ENCODE peak calls at places on chromosomes 5 and 9, in seven cellular contexts. B is astrocyte, D is HCT116, Q is heart left ventricle, P is lung, N is stomach, F is right atrium auricular region. U is an unnamed sample.

GRCh38 chr5:154118832-154119442 is 71.6 kb upstream of the GALNT10 start:
- DNase-seq in P (no peak), D (no peak), N (no peak), Q (no peak), B (peak; percentile 33), F (no peak), U (no peak)

GRCh38 chr5:180156141-180156540 is 52.9 kb downstream of the RASGEF1C start:
- DNase-seq in Q (no peak), N (peak; percentile 18), D (no peak), P (peak; percentile 22), B (no peak), F (peak; percentile 23), U (no peak)

GRCh38 chr5:75363726-75364495 is 26.9 kb downstream of the HMGCR start:
- DNase-seq in N (peak; percentile 84), P (peak; percentile 51), D (no peak), F (no peak), B (no peak), Q (peak; percentile 52), U (no peak)

GRCh38 chr9:14452539-14452938 is 138.6 kb upstream of the NFIB start:
- DNase-seq in F (no peak), N (no peak), Q (no peak), B (no peak), D (no peak), P (no peak), U (no peak)

GRCh38 chr9:110579763-110580255 is 268 bp upstream of the SVEP1 start:
- DNase-seq in F (no peak), Q (peak; percentile 32), D (no peak), N (no peak), P (no peak), B (peak; percentile 52), U (no peak)

GRCh38 chr5:122313001-122313402 is 965 bp downstream of the SNCAIP start:
- DNase-seq in D (no peak), N (no peak), P (no peak), B (peak; percentile 36), F (no peak), Q (no peak), U (peak; percentile 44)

GRCh38 chr9:95091971-95092320 is 225.6 kb downstream of the FANCC start:
- DNase-seq in Q (no peak), N (no peak), B (peak; percentile 89), F (no peak), D (no peak), P (no peak), U (no peak)

GRCh38 chr9:88236531-88237453 is 98.5 kb upstream of the SPATA31C2 start:
- DNase-seq in D (no peak), N (no peak), B (peak; percentile 74), F (no peak), P (no peak), Q (no peak), U (no peak)

GRCh38 chr5:128254789-128255188 is 171.2 kb downstream of the SLC12A2 start:
- DNase-seq in P (no peak), D (no peak), F (no peak), B (peak; percentile 14), Q (no peak), N (no peak), U (no peak)

GRCh38 chr9:135075234-135076142 is 12.0 kb upstream of the OLFM1 start:
- DNase-seq in D (no peak), N (peak; percentile 29), Q (peak; percentile 61), P (peak; percentile 61), B (no peak), F (no peak), U (peak; percentile 42)

GRCh38 chr9:12961276-12961809 is 186.5 kb downstream of the LURAP1L start:
- DNase-seq in Q (no peak), D (no peak), P (no peak), N (no peak), F (no peak), B (no peak), U (no peak)

GRCh38 chr5:10707198-10708187 is 53.5 kb downstream of the DAP start:
- DNase-seq in N (no peak), D (no peak), F (no peak), P (no peak), B (peak; percentile 49), Q (no peak), U (peak; percentile 42)

GRCh38 chr5:61658592-61659008 is 326.5 kb downstream of the ZSWIM6 start:
- DNase-seq in P (peak; percentile 87), F (peak; percentile 80), B (peak; percentile 33), D (peak; percentile 67), Q (peak; percentile 82), N (peak; percentile 89), U (peak; percentile 85)

GRCh38 chr9:20623021-20623747 is 885 bp upstream of the MLLT3 start:
- DNase-seq in B (no peak), N (peak; percentile 46), F (peak; percentile 59), Q (peak; percentile 37), D (no peak), P (peak; percentile 31), U (no peak)

GRCh38 chr5:177377851-177378776 is 6.1 kb upstream of the SLC34A1 start:
- DNase-seq in N (no peak), Q (no peak), F (no peak), D (no peak), P (no peak), B (no peak), U (no peak)

GRCh38 chr9:94005272-94005901 is 50.2 kb upstream of the BARX1 start:
- DNase-seq in B (peak; percentile 16), P (no peak), D (no peak), Q (no peak), F (no peak), N (peak; percentile 60), U (no peak)

GRCh38 chr5:53303105-53303504 is 177.3 kb upstream of the FST start:
- DNase-seq in P (no peak), N (no peak), D (no peak), F (no peak), B (peak; percentile 93), Q (no peak), U (no peak)

GRCh38 chr5:53882637-53883036 is 322.2 kb downstream of the NDUFS4 start:
- DNase-seq in B (peak; percentile 5), D (no peak), P (no peak), Q (no peak), F (no peak), N (no peak), U (no peak)

GRCh38 chr5:141870226-141870625 is 8.0 kb downstream of the PCDH1 start:
- DNase-seq in Q (no peak), N (peak; percentile 44), B (no peak), P (no peak), D (no peak), F (no peak), U (no peak)

GRCh38 chr5:110916373-110917049 is 155.0 kb upstream of the TSLP start:
- DNase-seq in N (no peak), B (peak; percentile 94), Q (no peak), P (no peak), D (no peak), F (no peak), U (peak; percentile 76)

GRCh38 chr5:100505984-100506670 is 29.0 kb upstream of the FAM174A start:
- DNase-seq in N (no peak), P (no peak), Q (no peak), F (no peak), D (peak; percentile 31), B (peak; percentile 82), U (no peak)

GRCh38 chr5:18219241-18219640 is 585.0 kb downstream of the TAF11L14 start:
- DNase-seq in D (no peak), B (no peak), N (no peak), Q (no peak), P (no peak), F (no peak), U (no peak)

GRCh38 chr5:161235569-161235968 is 311.0 kb downstream of the GABRB2 start:
- DNase-seq in Q (no peak), F (no peak), P (no peak), D (no peak), B (no peak), N (no peak), U (no peak)

GRCh38 chr5:80220268-80220897 is 35.5 kb downstream of the SERINC5 start:
- DNase-seq in Q (no peak), N (no peak), D (no peak), P (no peak), F (no peak), B (no peak), U (no peak)

GRCh38 chr5:36161317-36161716 is 9.4 kb downstream of the SKP2 start:
- DNase-seq in Q (no peak), B (no peak), D (no peak), P (no peak), N (no peak), F (no peak), U (no peak)

GRCh38 chr9:119284587-119285337 is 84.5 kb downstream of the BRINP1 start:
- DNase-seq in B (peak; percentile 72), D (no peak), N (no peak), Q (no peak), P (no peak), F (no peak), U (no peak)

GRCh38 chr9:107480386-107480789 is 9.2 kb downstream of the KLF4 start:
- DNase-seq in F (peak; percentile 71), Q (no peak), N (no peak), B (peak; percentile 58), D (no peak), P (peak; percentile 35), U (no peak)

DNA sequence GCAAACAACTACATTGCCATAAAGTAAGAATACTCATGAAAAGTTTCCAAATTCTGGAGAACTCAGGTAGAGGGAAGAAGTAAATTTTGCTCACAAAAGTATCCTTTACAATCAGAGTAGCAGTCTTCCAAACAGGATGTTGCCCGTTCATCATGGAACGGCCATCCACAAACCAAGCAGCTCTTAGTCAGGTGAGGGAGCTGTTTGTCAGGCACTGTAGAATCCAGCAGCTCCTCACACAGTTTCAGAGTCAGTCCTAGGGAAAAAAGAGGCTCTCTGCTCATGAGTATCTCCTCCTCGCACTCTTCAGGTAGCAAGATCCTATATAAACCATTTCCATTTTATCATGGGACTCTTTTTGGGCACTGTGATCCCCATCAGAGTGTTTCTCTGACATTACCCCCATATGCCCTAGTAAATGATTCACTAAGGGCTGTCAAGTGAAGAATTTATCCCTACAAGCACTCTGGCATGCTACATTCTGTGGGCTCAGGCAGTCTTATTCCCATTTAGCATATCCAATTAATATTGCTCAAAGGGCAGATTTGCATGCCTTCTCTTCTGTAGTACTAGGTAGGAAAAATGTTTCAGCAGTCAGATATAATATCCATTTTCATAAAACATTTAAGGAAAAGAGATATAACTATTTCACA is 97.9 kb downstream of the WDR41 start:
- DNase-seq in B (no peak), Q (no peak), N (no peak), D (no peak), P (no peak), F (no peak), U (no peak)
- H3K4me1 ChIP-seq in B (no peaks in the 10 kb centered on the region), Q (peaks cover 5% of the 10 kb centered on the region), N (peaks cover 20% of the 10 kb centered on the region), D (no peaks in the 10 kb centered on the region), P (no peaks in the 10 kb centered on the region), F (no peaks in the 10 kb centered on the region), U (no peaks in the 10 kb centered on the region)

GRCh38 chr9:129671519-129671918 is 6.1 kb downstream of the PRRX2 start:
- DNase-seq in P (no peak), D (no peak), N (no peak), F (no peak), Q (no peak), B (no peak), U (no peak)
- H3K4me1 ChIP-seq in P (no peaks in the 10 kb centered on the region), D (peaks cover 14% of the 10 kb centered on the region), N (peaks cover 9% of the 10 kb centered on the region), F (no peaks in the 10 kb centered on the region), Q (peaks cover under 1% of the 10 kb centered on the region), B (peaks cover 10% of the 10 kb centered on the region), U (peaks cover 21% of the 10 kb centered on the region)

GRCh38 chr5:143966280-143966679 is 154.3 kb downstream of the HMHB1 start:
- DNase-seq in F (no peak), D (no peak), N (no peak), B (no peak), P (no peak), Q (no peak), U (no peak)
- H3K4me1 ChIP-seq in F (no peaks in the 10 kb centered on the region), D (no peaks in the 10 kb centered on the region), N (no peaks in the 10 kb centered on the region), B (no peaks in the 10 kb centered on the region), P (no peaks in the 10 kb centered on the region), Q (no peaks in the 10 kb centered on the region), U (peaks cover 11% of the 10 kb centered on the region)

GRCh38 chr9:34252016-34252415 is 73.2 kb downstream of the UBAP1 start:
- DNase-seq in D (no peak), Q (no peak), P (no peak), N (no peak), B (peak; percentile 36), F (no peak), U (no peak)
- H3K4me1 ChIP-seq in D (no peaks in the 10 kb centered on the region), Q (peaks cover 46% of the 10 kb centered on the region), P (peaks cover 4% of the 10 kb centered on the region), N (peaks cover 60% of the 10 kb centered on the region), B (peaks cover 33% of the 10 kb centered on the region), F (no peaks in the 10 kb centered on the region), U (peaks cover 16% of the 10 kb centered on the region)